ENCODE peak calls at places on chromosomes 1 and 21, in seven cellular contexts. O is kidney, J is pancreas, Y is right atrium auricular region, H is cardiac muscle cell, X is colonic mucosa, B is endodermal cell. E is an unnamed sample.

GRCh38 chr1:114111731-114112661 is 41.7 kb downstream of the SYT6 start:
- DNase-seq in Y (no peak), X (no peak), J (no peak), O (no peak), B (no peak), H (no peak), E (no peak)

GRCh38 chr1:54781023-54781723 is 16.9 kb upstream of the PARS2 start:
- DNase-seq in B (peak; percentile 79), X (no peak), J (no peak), Y (no peak), O (no peak), H (peak; percentile 38), E (no peak)

GRCh38 chr1:38129971-38130370 is 83.4 kb upstream of the POU3F1 start:
- DNase-seq in O (no peak), H (peak; percentile 13), B (peak; percentile 42), J (no peak), Y (no peak), X (no peak), E (no peak)

GRCh38 chr1:96308314-96308713 is 413.3 kb upstream of the PTBP2 start:
- DNase-seq in O (no peak), X (no peak), B (no peak), Y (no peak), H (no peak), J (no peak), E (no peak)

GRCh38 chr1:198943484-198943883 is 304.6 kb downstream of the PTPRC start:
- DNase-seq in H (no peak), Y (no peak), J (no peak), X (no peak), B (no peak), O (no peak), E (no peak)

GRCh38 chr1:41537788-41538351 is 53.4 kb upstream of the EDN2 start:
- DNase-seq in H (peak; percentile 80), X (peak; percentile 49), B (no peak), J (peak; percentile 29), O (peak; percentile 80), Y (peak; percentile 73), E (peak; percentile 55)

GRCh38 chr1:11639372-11639771 is 14.9 kb downstream of the FBXO2 start:
- DNase-seq in H (no peak), B (no peak), J (no peak), X (no peak), Y (no peak), O (no peak), E (no peak)

GRCh38 chr1:95953005-95953404 is 719.0 kb downstream of the RWDD3 start:
- DNase-seq in H (peak; percentile 44), J (no peak), B (peak; percentile 59), Y (no peak), X (no peak), O (no peak), E (no peak)

GRCh38 chr1:58397187-58397820 is 149.2 kb downstream of the OMA1 start:
- DNase-seq in X (no peak), Y (no peak), O (no peak), B (no peak), J (no peak), H (peak; percentile 29), E (no peak)

DNA sequence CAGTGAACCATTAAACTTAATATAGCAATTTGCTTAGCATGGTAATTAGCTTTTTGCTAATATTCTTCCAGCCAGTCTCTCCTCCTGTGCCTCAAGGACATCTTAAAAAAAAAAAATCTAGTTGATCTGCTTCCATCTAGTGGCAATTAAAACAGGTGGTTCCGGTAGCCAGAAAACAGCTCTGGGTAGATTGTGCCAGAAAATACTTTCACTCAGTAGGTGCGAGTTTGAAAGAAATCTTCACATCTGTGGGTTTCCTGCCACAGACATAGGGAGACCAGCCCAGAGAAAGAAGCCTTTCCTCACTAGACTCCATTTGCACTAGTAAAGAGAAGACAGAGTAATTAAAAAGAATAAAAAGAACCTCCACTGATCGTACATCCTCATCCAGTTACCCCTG is 17.1 kb downstream of the SELL start:
- DNase-seq in O (no peak), J (no peak), X (no peak), Y (no peak), B (no peak), H (no peak), E (no peak)
- H3K4me1 ChIP-seq in O (no peaks in the 10 kb centered on the region), J (no peaks in the 10 kb centered on the region), X (no peaks in the 10 kb centered on the region), Y (no peaks in the 10 kb centered on the region), B (no peaks in the 10 kb centered on the region), H (no peaks in the 10 kb centered on the region), E (peaks cover 67% of the 10 kb centered on the region)

GRCh38 chr1:201566933-201567801 is 28.2 kb downstream of the NAV1 start:
- DNase-seq in J (no peak), Y (no peak), H (no peak), O (no peak), B (no peak), X (no peak), E (no peak)
- H3K4me1 ChIP-seq in J (no peaks in the 10 kb centered on the region), Y (peaks cover 61% of the 10 kb centered on the region), H (no peaks in the 10 kb centered on the region), O (peaks cover 5% of the 10 kb centered on the region), B (no peaks in the 10 kb centered on the region), X (no peaks in the 10 kb centered on the region), E (peaks cover 36% of the 10 kb centered on the region)

GRCh38 chr1:244837597-244838258 is 2.3 kb downstream of the COX20 start:
- DNase-seq in J (no peak), X (no peak), O (no peak), Y (no peak), H (no peak), B (no peak), E (no peak)
- H3K4me1 ChIP-seq in J (peaks cover 22% of the 10 kb centered on the region), X (peaks cover 4% of the 10 kb centered on the region), O (peaks cover 11% of the 10 kb centered on the region), Y (peaks cover 60% of the 10 kb centered on the region), H (peaks cover 18% of the 10 kb centered on the region), B (no peaks in the 10 kb centered on the region), E (peaks cover 16% of the 10 kb centered on the region)

DNA sequence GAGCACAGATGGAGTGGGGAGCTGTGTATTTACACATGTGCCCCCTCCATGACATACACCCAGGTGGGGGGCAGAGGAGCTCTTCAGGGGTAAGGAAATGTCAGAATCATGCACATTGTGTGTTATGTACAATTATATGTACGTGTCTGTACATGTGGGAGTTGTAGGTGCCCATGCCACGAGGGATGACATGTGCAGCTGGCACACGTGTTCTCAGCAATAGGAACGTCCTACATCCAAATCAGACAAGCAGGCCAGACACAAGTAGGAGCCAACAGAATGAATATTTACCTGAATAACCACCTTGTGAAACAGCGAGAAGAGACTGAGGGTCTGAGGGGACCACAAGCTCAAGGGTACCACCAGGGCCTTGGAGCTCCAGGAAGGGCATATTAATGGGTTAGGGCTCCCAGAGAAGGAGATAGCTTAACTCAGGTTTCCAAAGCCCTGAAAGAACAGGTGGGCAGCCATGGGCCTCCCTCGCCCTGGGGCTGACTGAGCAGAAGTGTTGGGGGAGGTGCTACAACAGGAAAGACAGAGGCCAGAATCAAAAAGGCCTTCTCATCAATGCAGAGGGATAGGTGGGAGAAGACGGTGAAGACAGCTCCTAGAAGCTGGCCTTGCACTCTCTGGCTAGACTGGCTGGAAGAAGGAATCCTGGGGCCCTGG is 3.2 kb downstream of the COL16A1 start:
- DNase-seq in B (no peak), X (no peak), Y (no peak), O (no peak), J (no peak), H (no peak), E (peak; percentile 4)
- H3K4me1 ChIP-seq in B (peaks cover 11% of the 10 kb centered on the region), X (peaks cover 14% of the 10 kb centered on the region), Y (peaks cover 69% of the 10 kb centered on the region), O (peaks cover 11% of the 10 kb centered on the region), J (peaks cover 9% of the 10 kb centered on the region), H (peaks cover 19% of the 10 kb centered on the region), E (peaks cover 13% of the 10 kb centered on the region)

GRCh38 chr1:172382406-172382805 is 38.1 kb upstream of the C1orf105 start:
- DNase-seq in Y (no peak), B (no peak), X (no peak), H (no peak), J (no peak), O (no peak), E (no peak)
- H3K4me1 ChIP-seq in Y (peaks cover 4% of the 10 kb centered on the region), B (no peaks in the 10 kb centered on the region), X (no peaks in the 10 kb centered on the region), H (no peaks in the 10 kb centered on the region), J (no peaks in the 10 kb centered on the region), O (peaks cover 3% of the 10 kb centered on the region), E (no peaks in the 10 kb centered on the region)

GRCh38 chr21:45887121-45887611 is 94.4 kb upstream of the COL6A1 start:
- DNase-seq in X (no peak), B (no peak), Y (no peak), H (peak; percentile 32), J (no peak), O (peak; percentile 49), E (no peak)

GRCh38 chr21:45886610-45887026 is 95.0 kb upstream of the COL6A1 start:
- DNase-seq in X (no peak), O (peak; percentile 59), Y (no peak), H (no peak), B (no peak), J (no peak), E (peak; percentile 32)

GRCh38 chr21:45883090-45883489 is 98.5 kb upstream of the COL6A1 start:
- DNase-seq in Y (no peak), J (no peak), X (no peak), B (no peak), H (no peak), O (no peak), E (no peak)

GRCh38 chr21:45887788-45888187 is 93.8 kb upstream of the COL6A1 start:
- DNase-seq in J (no peak), H (no peak), B (no peak), X (no peak), Y (no peak), O (peak; percentile 53), E (no peak)

DNA sequence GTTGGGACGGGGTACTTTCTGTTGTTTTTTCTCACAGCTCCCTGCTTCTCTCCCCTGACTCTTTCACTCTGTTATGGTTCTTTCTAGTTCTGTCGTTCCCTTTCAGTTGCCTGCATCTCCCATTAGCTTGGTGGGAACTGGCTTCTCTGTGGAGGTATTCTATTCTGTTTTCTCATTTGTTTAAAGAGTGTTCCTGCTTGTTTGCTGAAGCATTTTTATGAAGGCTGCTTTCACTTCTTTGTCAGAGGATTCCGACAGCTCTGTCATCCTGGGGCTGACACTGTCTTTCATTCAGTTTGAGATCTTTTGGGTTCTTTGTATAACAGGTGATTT is 96.0 kb upstream of the COL6A1 start:
- DNase-seq in B (no peak), H (no peak), Y (no peak), O (no peak), J (no peak), X (no peak), E (no peak)
- H3K4me1 ChIP-seq in B (no peaks in the 10 kb centered on the region), H (peaks cover 18% of the 10 kb centered on the region), Y (peaks cover 41% of the 10 kb centered on the region), O (no peaks in the 10 kb centered on the region), J (no peaks in the 10 kb centered on the region), X (no peaks in the 10 kb centered on the region), E (no peaks in the 10 kb centered on the region)

DNA sequence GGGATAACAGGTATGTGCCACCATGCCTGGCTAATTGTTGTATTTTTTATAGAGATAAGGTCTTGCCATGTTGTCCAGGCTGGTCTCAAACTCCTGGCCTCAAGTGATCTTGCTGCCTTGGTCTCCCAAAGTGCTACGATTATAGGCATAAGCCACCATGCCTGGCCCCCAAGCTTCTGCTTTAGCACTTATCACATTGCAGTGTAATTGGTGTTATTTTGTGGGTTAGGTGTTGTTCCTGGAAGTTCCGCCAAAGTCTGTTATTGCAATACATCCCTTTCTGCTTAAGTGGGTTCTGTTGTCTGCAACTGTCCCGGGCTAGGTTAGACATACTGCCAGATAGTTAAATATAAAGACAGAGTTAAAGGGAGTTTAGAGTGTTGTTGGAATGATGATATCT is 3.4 kb downstream of the ZCCHC17 start:
- DNase-seq in J (no peak), X (no peak), H (no peak), O (no peak), B (no peak), Y (no peak), E (no peak)
- H3K4me1 ChIP-seq in J (no peaks in the 10 kb centered on the region), X (no peaks in the 10 kb centered on the region), H (peaks cover 6% of the 10 kb centered on the region), O (peaks cover 16% of the 10 kb centered on the region), B (peaks cover 2% of the 10 kb centered on the region), Y (peaks cover 25% of the 10 kb centered on the region), E (peaks cover 38% of the 10 kb centered on the region)

GRCh38 chr1:234954613-234955012 is 174.0 kb downstream of the TOMM20 start:
- DNase-seq in H (no peak), O (no peak), X (peak; percentile 22), Y (no peak), B (no peak), J (no peak), E (no peak)
- H3K4me1 ChIP-seq in H (peaks cover 16% of the 10 kb centered on the region), O (peaks cover 17% of the 10 kb centered on the region), X (peaks cover 24% of the 10 kb centered on the region), Y (peaks cover 35% of the 10 kb centered on the region), B (peaks cover 22% of the 10 kb centered on the region), J (peaks cover 48% of the 10 kb centered on the region), E (peaks cover 57% of the 10 kb centered on the region)